ENCODE peak calls at places on chromosomes 7 and 10, in ten cellular contexts. C is pancreas; T is endodermal cell; G is psoas muscle; R is dorsolateral prefrontal cortex; Q is CD8-positive, alpha-beta T cell; Y is heart right ventricle; L is ascending aorta; E is mammary epithelial cell; F is heart left ventricle. O is an unnamed sample.

GRCh38 chr10:133258818-133259602 is 17.7 kb downstream of the ADAM8 start:
- DNase-seq in C (no peak), T (no peak), G (peak), R (peak), Q (peak), Y (peak), L (peak), E (peak), F (peak), O (peak)

GRCh38 chr7:156661637-156662036 is 21.1 kb downstream of the RNF32 start:
- DNase-seq in C (no peak), T (no peak), G (no peak), R (no peak), Q (no peak), Y (no peak), L (no peak), E (no peak), F (no peak), O (no peak)

GRCh38 chr7:105102557-105103352 is 88.8 kb downstream of the KMT2E start:
- DNase-seq in C (no peak), T (no peak), G (no peak), R (no peak), Q (no peak), Y (no peak), L (no peak), E (no peak), F (no peak), O (no peak)

GRCh38 chr7:123494193-123494796 is 40.1 kb downstream of the IQUB start:
- DNase-seq in C (no peak), T (no peak), G (no peak), R (no peak), Q (peak), Y (peak), L (no peak), E (peak), F (no peak), O (peak)

GRCh38 chr10:22325272-22325947 is 4.5 kb downstream of the BMI1 start:
- DNase-seq in C (peak), T (peak), G (peak), R (peak), Q (peak), Y (peak), L (no peak), E (peak), F (peak), O (peak)

GRCh38 chr10:72058989-72059842 is 29.1 kb downstream of the SPOCK2 start:
- DNase-seq in C (peak), T (no peak), G (peak), R (no peak), Q (peak), Y (no peak), L (no peak), E (no peak), F (no peak), O (no peak)

GRCh38 chr7:85079434-85079833 is 107.4 kb downstream of the SEMA3D start:
- DNase-seq in C (no peak), T (no peak), G (no peak), R (no peak), Q (no peak), Y (no peak), L (no peak), E (no peak), F (no peak), O (no peak)

GRCh38 chr10:6269953-6270867 is 67.5 kb downstream of the PFKFB3 start:
- DNase-seq in C (no peak), T (no peak), G (no peak), R (no peak), Q (peak), Y (no peak), L (no peak), E (peak), F (no peak), O (no peak)

GRCh38 chr10:96998329-96998888 is 166.3 kb downstream of the LCOR start:
- DNase-seq in C (no peak), T (no peak), G (no peak), R (no peak), Q (no peak), Y (no peak), L (no peak), E (no peak), F (no peak), O (no peak)

GRCh38 chr10:501596-501995 is 187.9 kb downstream of the DIP2C start:
- DNase-seq in C (peak), T (no peak), G (peak), R (peak), Q (no peak), Y (no peak), L (no peak), E (peak), F (peak), O (no peak)

GRCh38 chr10:11242443-11243386 is 225.0 kb downstream of the CELF2 start:
- DNase-seq in C (no peak), T (no peak), G (peak), R (no peak), Q (no peak), Y (peak), L (no peak), E (no peak), F (peak), O (no peak)

GRCh38 chr7:106792233-106792926 is 72.7 kb upstream of the PIK3CG start:
- DNase-seq in C (no peak), T (no peak), G (no peak), R (no peak), Q (no peak), Y (no peak), L (no peak), E (no peak), F (no peak), O (no peak)

DNA sequence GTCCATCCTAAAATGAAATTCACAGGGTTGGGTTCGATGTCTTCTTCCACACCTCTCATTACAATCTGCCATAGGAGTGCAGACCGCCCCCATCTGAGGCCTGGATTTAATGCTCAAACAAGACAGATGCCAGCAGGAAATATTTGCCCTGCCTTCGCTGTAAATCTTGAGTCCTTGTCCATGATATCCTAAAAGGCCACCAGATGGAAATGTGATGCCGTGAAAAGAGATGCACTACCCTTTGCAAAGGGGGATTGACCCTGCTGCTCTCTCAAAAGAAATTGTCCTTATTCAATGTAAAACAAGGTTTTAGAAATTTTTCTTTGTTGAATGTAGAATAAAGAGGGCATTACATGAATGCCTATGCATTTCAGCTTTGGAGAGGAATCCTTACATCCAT is 37.5 kb downstream of the AGAP4 start:
- DNase-seq in C (no peak), T (peak), G (no peak), R (no peak), Q (no peak), Y (no peak), L (no peak), E (no peak), F (no peak), O (no peak)
- TF ChIP-seq CTCF in C (no peak), T (peak), G (no peak), R (no peak), Q (no peak), Y (no peak), L (no peak), E (no peak), F (no peak), O (no peak)

GRCh38 chr7:131604841-131605279 is 48.4 kb upstream of the PODXL start:
- DNase-seq in C (no peak), T (peak), G (no peak), R (no peak), Q (no peak), Y (no peak), L (no peak), E (peak), F (no peak), O (no peak)
- H3K27ac ChIP-seq in C (no peak), T (peak), G (no peak), R (no peak), Q (no peak), Y (no peak), L (no peak), E (no peak), F (no peak), O (no peak)

DNA sequence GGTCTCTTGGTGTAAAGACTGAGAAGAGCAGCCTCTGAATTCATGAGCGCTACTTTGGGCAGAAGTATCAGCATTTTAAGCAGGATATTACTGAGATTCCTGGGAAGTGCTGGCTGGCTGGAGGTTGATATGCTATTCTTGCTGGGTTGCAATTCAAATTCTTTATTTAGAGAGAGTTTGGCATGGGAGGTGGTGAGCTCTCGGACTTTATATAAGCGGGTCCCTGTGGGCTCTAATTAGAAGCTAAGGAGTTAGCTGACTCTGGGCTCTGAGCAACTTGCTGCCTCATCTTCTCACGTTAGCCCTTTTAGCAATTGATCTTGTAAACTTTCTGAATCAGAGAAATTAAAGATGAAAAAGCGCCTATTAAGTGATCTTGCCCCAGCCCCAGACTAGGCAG is 430.9 kb downstream of the SORCS3 start:
- DNase-seq in C (no peak), T (no peak), G (no peak), R (no peak), Q (no peak), Y (no peak), L (no peak), E (no peak), F (no peak), O (no peak)
- H3K4me3 ChIP-seq in C (no peak), T (no peak), G (no peak), R (no peak), Q (no peak), Y (no peak), L (no peak), E (no peak), F (no peak), O (no peak)

DNA sequence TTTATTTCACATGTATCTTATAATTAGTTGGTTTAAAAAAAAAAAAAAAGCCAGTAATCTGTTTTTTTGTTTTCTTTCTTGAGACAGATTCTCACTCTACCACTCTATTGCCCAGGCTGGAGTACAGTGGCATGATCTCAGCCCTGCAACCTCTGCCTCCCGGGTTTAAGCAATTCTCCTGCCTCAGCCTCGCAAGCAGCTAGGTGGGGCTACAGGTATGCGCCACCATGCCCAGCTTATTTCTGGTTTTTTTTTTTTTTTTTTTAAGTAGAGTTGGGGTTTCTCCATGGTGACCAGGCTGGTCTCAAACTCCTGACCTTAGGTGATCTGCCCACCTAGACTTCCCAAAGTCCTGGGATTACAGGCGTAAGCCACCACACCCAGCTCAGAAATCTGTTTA is 34.1 kb upstream of the CAPZA2 start:
- DNase-seq in C (no peak), T (peak), G (no peak), R (no peak), Q (no peak), Y (no peak), L (no peak), E (no peak), F (no peak), O (no peak)
- TF ChIP-seq CTCF in C (no peak), T (peak), G (no peak), R (no peak), Q (no peak), Y (no peak), L (no peak), E (peak), F (no peak), O (no peak)

GRCh38 chr7:78149787-78150186 is 351.2 kb downstream of the PHTF2 start:
- DNase-seq in C (no peak), T (no peak), G (no peak), R (no peak), Q (no peak), Y (no peak), L (no peak), E (no peak), F (no peak), O (no peak)

GRCh38 chr7:78153285-78153684 is 354.7 kb downstream of the PHTF2 start:
- DNase-seq in C (no peak), T (no peak), G (no peak), R (no peak), Q (no peak), Y (no peak), L (no peak), E (no peak), F (no peak), O (no peak)

GRCh38 chr7:78148166-78148894 is 349.8 kb downstream of the PHTF2 start:
- DNase-seq in C (no peak), T (no peak), G (no peak), R (no peak), Q (no peak), Y (no peak), L (no peak), E (no peak), F (no peak), O (no peak)

GRCh38 chr7:78146546-78146945 is 348.0 kb downstream of the PHTF2 start:
- DNase-seq in C (no peak), T (no peak), G (no peak), R (no peak), Q (no peak), Y (no peak), L (no peak), E (no peak), F (no peak), O (no peak)

GRCh38 chr7:78151229-78151628 is 352.7 kb downstream of the PHTF2 start:
- DNase-seq in C (no peak), T (no peak), G (no peak), R (no peak), Q (no peak), Y (no peak), L (no peak), E (no peak), F (no peak), O (no peak)
- H3K27ac ChIP-seq in C (no peak), T (no peak), G (no peak), R (no peak), Q (no peak), Y (no peak), L (peak), E (no peak), F (no peak), O (no peak)

GRCh38 chr7:18497800-18498199 is 2.3 kb downstream of the HDAC9 start:
- DNase-seq in C (no peak), T (no peak), G (no peak), R (no peak), Q (no peak), Y (no peak), L (no peak), E (no peak), F (no peak), O (no peak)
- H3K4me3 ChIP-seq in C (no peak), T (no peak), G (peak), R (peak), Q (no peak), Y (peak), L (peak), E (no peak), F (peak), O (no peak)

GRCh38 chr7:122337011-122337410 is 32.5 kb upstream of the FEZF1 start:
- DNase-seq in C (no peak), T (no peak), G (no peak), R (no peak), Q (no peak), Y (no peak), L (no peak), E (no peak), F (no peak), O (no peak)
- TF ChIP-seq CTCF in C (no peak), T (no peak), G (no peak), R (no peak), Q (no peak), Y (no peak), L (no peak), E (no peak), F (no peak), O (no peak)

DNA sequence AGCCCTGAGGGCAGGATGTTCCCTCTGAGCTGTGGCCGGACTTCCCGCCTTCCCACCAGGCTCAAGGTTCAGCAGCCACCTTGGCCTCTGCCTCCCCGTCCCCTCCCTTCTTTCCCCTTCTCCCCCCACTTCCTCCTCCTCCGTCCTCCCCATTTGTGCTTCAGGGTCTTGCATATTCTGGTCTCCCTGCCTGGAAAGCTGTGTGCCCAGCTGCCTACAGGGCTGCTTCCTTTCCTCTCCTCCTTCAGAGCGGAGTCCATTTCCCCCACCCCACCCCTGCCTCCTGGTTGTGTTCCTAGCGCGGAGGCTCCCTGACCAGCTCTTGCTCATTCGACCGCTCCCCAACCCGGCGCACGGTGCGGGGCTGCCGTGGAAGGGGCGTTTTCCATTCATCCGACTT is 642.2 kb downstream of the SDK1 start:
- DNase-seq in C (no peak), T (no peak), G (no peak), R (no peak), Q (no peak), Y (no peak), L (no peak), E (no peak), F (no peak), O (no peak)
- H3K27ac ChIP-seq in C (no peak), T (no peak), G (no peak), R (no peak), Q (no peak), Y (no peak), L (peak), E (no peak), F (no peak), O (no peak)

GRCh38 chr10:94361161-94361794 is 1.5 kb downstream of the NOC3L start:
- DNase-seq in C (no peak), T (no peak), G (no peak), R (no peak), Q (peak), Y (peak), L (no peak), E (peak), F (no peak), O (peak)

GRCh38 chr10:94364480-94364879 is 1.7 kb upstream of the NOC3L start:
- DNase-seq in C (no peak), T (no peak), G (no peak), R (no peak), Q (no peak), Y (no peak), L (no peak), E (no peak), F (no peak), O (no peak)

GRCh38 chr10:94366382-94366781 is 3.6 kb upstream of the NOC3L start:
- DNase-seq in C (no peak), T (no peak), G (no peak), R (no peak), Q (no peak), Y (no peak), L (no peak), E (no peak), F (no peak), O (no peak)

GRCh38 chr10:94362360-94363250 is at the start of gene NOC3L:
- DNase-seq in C (peak), T (peak), G (peak), R (peak), Q (peak), Y (peak), L (peak), E (peak), F (peak), O (peak)

GRCh38 chr10:94363251-94363565 is 469 bp upstream of the NOC3L start:
- DNase-seq in C (no peak), T (no peak), G (no peak), R (no peak), Q (no peak), Y (no peak), L (no peak), E (no peak), F (no peak), O (no peak)
- H3K4me3 ChIP-seq in C (peak), T (peak), G (peak), R (peak), Q (peak), Y (peak), L (peak), E (peak), F (peak), O (peak)

O was measured in prostate gland.